ENCODE peak calls at places on chromosomes 13 and 19, in four cellular contexts. O is uterus, W is upper lobe of left lung, X is K562. Y is an unnamed sample. For H3K4me1 and H3K36me3, the result is how much of the 10 kb centered on the place peaks cover.

GRCh38 chr13:52809310-52809769 is 39.1 kb downstream of the PCDH8 start:
- DNase-seq in X (peak), W (peak), O (no peak), Y (peak)

GRCh38 chr13:74774252-74774651 is 640.0 kb upstream of the KLF12 start:
- DNase-seq in O (no peak), W (no peak), X (no peak), Y (no peak)

GRCh38 chr13:49454388-49455015 is 10.4 kb downstream of the SETDB2 start:
- DNase-seq in O (no peak), W (no peak), X (no peak), Y (no peak)

GRCh38 chr13:113886561-113887112 is 22.8 kb upstream of the GAS6 start:
- DNase-seq in O (no peak), X (no peak), W (no peak), Y (no peak)

GRCh38 chr13:98478134-98479129 is 98.5 kb downstream of the STK24 start:
- DNase-seq in W (no peak), O (no peak), X (peak), Y (no peak)

GRCh38 chr19:38714354-38714778 is 29.9 kb downstream of the CAPN12 start:
- DNase-seq in O (no peak), W (no peak), X (no peak), Y (no peak)

GRCh38 chr13:33322474-33322827 is 36.9 kb upstream of the STARD13 start:
- DNase-seq in X (no peak), O (peak), W (no peak), Y (no peak)

GRCh38 chr13:94761407-94761806 is 49.1 kb upstream of the SOX21 start:
- DNase-seq in O (no peak), X (no peak), W (no peak), Y (no peak)

GRCh38 chr13:40251343-40252032 is 415.0 kb downstream of the FOXO1 start:
- DNase-seq in X (no peak), O (no peak), W (no peak), Y (no peak)

GRCh38 chr19:48796468-48797083 is 14.3 kb downstream of the BCAT2 start:
- DNase-seq in X (peak), O (peak), W (no peak), Y (no peak)

GRCh38 chr19:34834513-34834912 is 61.5 kb upstream of the ZNF599 start:
- DNase-seq in X (no peak), O (no peak), W (no peak), Y (no peak)

GRCh38 chr13:81184556-81185265 is 843.8 kb upstream of the SPRY2 start:
- DNase-seq in O (no peak), X (no peak), W (no peak), Y (no peak)

GRCh38 chr13:99257291-99257690 is 888 bp downstream of the GPR18 start:
- DNase-seq in X (no peak), W (no peak), O (no peak), Y (no peak)

GRCh38 chr19:6802336-6803035 is 30.0 kb downstream of the VAV1 start:
- DNase-seq in W (peak), X (no peak), O (no peak), Y (peak)

GRCh38 chr13:28576037-28576436 is 81.1 kb upstream of the FLT1 start:
- DNase-seq in W (no peak), O (no peak), X (no peak), Y (no peak)

GRCh38 chr13:34731486-34731885 is 210.6 kb upstream of the NBEA start:
- DNase-seq in O (no peak), X (no peak), W (no peak), Y (no peak)

GRCh38 chr19:2270572-2271515 is 11.1 kb downstream of the PEAK3 start:
- DNase-seq in W (peak), X (peak), O (peak), Y (peak)

GRCh38 chr19:2271516-2272103 is 10.4 kb downstream of the PEAK3 start:
- DNase-seq in X (no peak), W (no peak), O (no peak), Y (no peak)

GRCh38 chr19:2268861-2269243 is 12.6 kb upstream of the JSRP1 start:
- DNase-seq in W (no peak), O (no peak), X (no peak), Y (no peak)

GRCh38 chr19:2269244-2270156 is 12.5 kb downstream of the PEAK3 start:
- DNase-seq in W (peak), X (peak), O (peak), Y (peak)

GRCh38 chr19:2270157-2270571 is 11.8 kb downstream of the PEAK3 start:
- DNase-seq in X (peak), W (no peak), O (peak), Y (peak)
- H3K4me1 ChIP-seq in X (half or more), W (half or more), O (under half), Y (under half)

GRCh38 chr19:42290136-42290522 is 11.8 kb upstream of the PRR19 start:
- DNase-seq in W (no peak), X (no peak), O (no peak), Y (no peak)

GRCh38 chr19:42287826-42288107 is 14.2 kb upstream of the PRR19 start:
- DNase-seq in W (no peak), O (no peak), X (no peak), Y (no peak)

GRCh38 chr19:42288411-42288810 is 13.5 kb upstream of the PRR19 start:
- DNase-seq in O (no peak), X (no peak), W (no peak), Y (no peak)

GRCh38 chr19:42289556-42290041 is 12.3 kb upstream of the PRR19 start:
- DNase-seq in O (no peak), W (no peak), X (no peak), Y (no peak)

DNA sequence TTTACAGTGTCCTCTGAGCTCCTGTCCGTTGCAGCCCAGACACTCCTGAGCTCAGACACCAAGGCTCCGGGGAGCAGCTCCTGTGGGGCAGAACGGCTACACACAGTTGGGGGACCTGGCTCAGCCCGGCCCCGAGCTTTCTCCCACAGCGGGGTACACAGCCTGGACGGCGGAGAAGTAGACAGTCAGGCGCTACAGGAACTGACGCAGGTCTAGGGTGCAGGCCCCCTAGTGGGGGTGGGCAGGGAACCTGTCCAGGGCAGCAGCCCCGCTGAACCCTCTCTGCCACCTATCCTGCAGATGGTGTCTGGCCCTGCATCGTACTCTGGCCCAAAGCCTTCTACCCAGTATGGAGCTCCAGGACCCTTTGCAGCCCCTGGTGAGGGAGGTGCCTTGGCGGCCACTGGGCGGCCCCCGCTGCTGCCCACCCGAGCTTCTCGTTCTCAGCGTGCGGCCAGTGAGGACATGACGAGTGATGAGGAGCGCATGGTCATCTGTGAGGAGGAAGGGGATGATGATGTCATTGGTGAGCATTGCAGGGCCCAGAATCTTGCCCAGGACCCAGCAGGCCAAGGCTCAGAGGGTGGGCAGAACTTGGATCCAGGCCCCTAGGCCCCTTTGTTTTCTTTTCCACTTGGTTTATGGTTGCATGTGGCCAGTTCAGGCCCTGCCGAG is 12.9 kb upstream of the PRR19 start:
- DNase-seq in W (no peak), O (no peak), X (no peak), Y (no peak)
- H3K36me3 ChIP-seq in W (under half), O (under half), X (half or more), Y (half or more)

DNA sequence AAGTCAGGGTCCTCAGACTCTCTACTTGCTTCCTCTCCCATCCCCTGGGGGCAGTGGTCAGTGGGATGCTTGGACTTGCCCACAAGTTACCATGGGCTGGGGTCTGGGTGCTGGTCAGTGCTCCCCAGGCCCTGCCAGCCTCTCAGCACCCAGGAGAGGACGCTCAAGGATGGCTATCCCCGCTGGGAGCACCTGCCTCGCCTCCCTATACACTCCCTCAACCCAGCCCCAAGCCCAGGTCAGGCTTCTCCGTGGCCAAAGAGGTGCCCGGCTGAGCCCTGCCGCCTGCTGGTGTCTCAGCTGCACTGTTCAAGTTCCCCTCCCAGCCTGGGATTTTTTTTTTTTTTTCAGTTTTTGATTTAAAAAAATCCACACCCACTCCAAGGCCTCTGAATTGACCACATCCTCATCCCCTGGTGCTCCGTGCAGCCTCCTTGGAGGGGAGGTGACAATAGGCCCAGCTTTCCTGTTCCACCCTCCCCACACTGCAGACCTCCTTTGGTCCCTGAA is 10.8 kb downstream of the F2RL3 start:
- DNase-seq in O (no peak), W (peak), X (peak), Y (no peak)
- H3K4me1 ChIP-seq in O (under half), W (under half), X (under half), Y (under half)

GRCh38 chr19:10254244-10254643 is 2.2 kb downstream of the MRPL4 start:
- DNase-seq in W (no peak), O (no peak), X (no peak), Y (no peak)
- H3K36me3 ChIP-seq in W (under half), O (under half), X (half or more), Y (half or more)

GRCh38 chr19:45512881-45513483 is 5.7 kb downstream of the VASP start:
- DNase-seq in W (no peak), O (no peak), X (no peak), Y (no peak)

GRCh38 chr19:45515807-45516401 is 8.6 kb downstream of the VASP start:
- DNase-seq in X (peak), W (no peak), O (no peak), Y (no peak)

GRCh38 chr19:45517238-45517637 is 10.0 kb downstream of the VASP start:
- DNase-seq in X (peak), W (no peak), O (no peak), Y (no peak)

GRCh38 chr19:45514376-45515051 is 7.2 kb downstream of the VASP start:
- DNase-seq in X (peak), W (peak), O (no peak), Y (no peak)

GRCh38 chr19:45515081-45515624 is 7.9 kb downstream of the VASP start:
- DNase-seq in X (peak), W (peak), O (no peak), Y (no peak)
- H3K4me1 ChIP-seq in X (under half), W (under half), O (under half), Y (under half)

GRCh38 chr19:4962085-4962619 is 6.8 kb upstream of the KDM4B start:
- DNase-seq in X (no peak), O (no peak), W (no peak), Y (no peak)

GRCh38 chr19:4952945-4953344 is 16.0 kb upstream of the KDM4B start:
- DNase-seq in W (no peak), X (no peak), O (no peak), Y (no peak)

GRCh38 chr19:4955274-4955673 is 13.6 kb upstream of the KDM4B start:
- DNase-seq in X (no peak), W (no peak), O (no peak), Y (no peak)

DNA sequence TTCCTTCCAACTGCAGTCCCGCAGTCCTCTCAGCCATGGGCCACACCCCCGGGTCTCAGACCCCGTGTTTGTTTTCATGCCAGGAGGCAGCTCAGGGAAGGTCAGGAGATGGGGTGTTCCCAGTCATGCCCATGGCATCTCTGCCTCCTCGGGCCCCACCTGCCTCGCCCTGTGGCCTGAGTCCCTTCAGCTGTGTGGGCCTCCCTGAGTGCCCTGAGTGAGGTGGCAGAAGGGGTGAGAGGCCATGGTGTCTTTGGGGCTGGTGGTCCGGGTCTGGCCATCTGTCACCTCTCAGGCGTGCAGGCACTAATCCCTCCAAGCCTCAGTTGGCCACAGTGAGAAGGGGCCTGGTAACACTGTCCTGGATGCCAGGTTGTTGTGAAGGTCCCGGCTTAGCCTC is 10.9 kb upstream of the KDM4B start:
- DNase-seq in X (no peak), W (no peak), O (no peak), Y (no peak)
- H3K36me3 ChIP-seq in X (half or more), W (under half), O (under half), Y (half or more)

GRCh38 chr13:110913911-110914292 is 967 bp downstream of the ANKRD10 start:
- DNase-seq in W (no peak), X (no peak), O (no peak), Y (no peak)
- H3K4me1 ChIP-seq in W (under half), X (under half), O (under half), Y (under half)

GRCh38 chr19:3642296-3642695 is 15.7 kb upstream of the CACTIN start:
- DNase-seq in O (no peak), W (no peak), X (no peak), Y (no peak)

GRCh38 chr19:3641515-3642269 is 15.1 kb upstream of the CACTIN start:
- DNase-seq in O (no peak), X (no peak), W (no peak), Y (no peak)

GRCh38 chr19:3643592-3644313 is 17.2 kb upstream of the CACTIN start:
- DNase-seq in W (no peak), O (no peak), X (no peak), Y (no peak)

GRCh38 chr19:3644351-3645066 is 17.9 kb upstream of the CACTIN start:
- DNase-seq in X (no peak), O (no peak), W (no peak), Y (no peak)

DNA sequence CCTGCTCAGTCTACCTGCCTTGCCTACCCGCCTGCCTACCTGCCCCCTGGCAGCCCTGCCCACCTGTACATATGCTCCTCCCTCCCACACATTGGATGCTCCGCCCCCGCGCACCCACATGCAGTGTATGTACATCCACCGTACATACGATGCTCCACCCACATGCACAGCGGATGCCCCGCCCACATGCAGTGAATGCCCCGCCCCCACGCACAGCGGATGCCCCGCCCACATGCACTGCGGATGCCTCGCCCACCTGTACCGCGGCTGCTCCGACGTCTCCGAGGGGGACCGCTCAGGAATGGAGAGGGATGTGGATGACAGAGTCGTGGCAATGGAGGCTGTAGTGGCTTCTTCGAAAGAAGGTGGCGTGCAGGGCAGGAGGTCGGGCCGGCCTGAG is 16.4 kb upstream of the CACTIN start:
- DNase-seq in W (no peak), X (peak), O (no peak), Y (peak)
- H3K36me3 ChIP-seq in W (under half), X (under half), O (under half), Y (under half)

GRCh38 chr19:10406191-10406590 is 2.8 kb upstream of the CDC37 start:
- DNase-seq in X (no peak), W (no peak), O (no peak), Y (no peak)
- H3K4me1 ChIP-seq in X (under half), W (half or more), O (under half), Y (under half)

Y was measured in DND-41.